ENCODE peak calls at places on chromosomes 1 and 21, in four cellular contexts. X is cardiac fibroblast, G is posterior vena cava, A is nephron progenitor cell. L is an unnamed sample.

GRCh38 chr1:216820345-216820744 is 97.1 kb upstream of the ESRRG start:
- DNase-seq in X (no peak), A (no peak), G (no peak), L (no peak)

GRCh38 chr21:28590026-28590425 is 402.7 kb downstream of the LTN1 start:
- DNase-seq in G (no peak), A (no peak), X (no peak), L (no peak)

GRCh38 chr1:81760487-81761097 is 40.1 kb upstream of the ADGRL2 start:
- DNase-seq in X (peak; percentile 66), A (no peak), G (no peak), L (no peak)

GRCh38 chr1:227907439-227908015 is 40.2 kb downstream of the WNT9A start:
- DNase-seq in X (no peak), A (no peak), G (no peak), L (no peak)

GRCh38 chr1:56709269-56709880 is 64.3 kb downstream of the PRKAA2 start:
- DNase-seq in G (no peak), A (peak; percentile 17), X (peak; percentile 80), L (no peak)

GRCh38 chr1:230632273-230632873 is 9.9 kb upstream of the COG2 start:
- DNase-seq in X (peak; percentile 44), G (no peak), A (peak; percentile 20), L (no peak)

GRCh38 chr1:196160066-196160795 is 448.0 kb downstream of the KCNT2 start:
- DNase-seq in X (peak; percentile 72), A (no peak), G (no peak), L (no peak)

GRCh38 chr1:19690342-19690741 is 25.7 kb downstream of the HTR6 start:
- DNase-seq in A (no peak), X (no peak), G (no peak), L (no peak)

GRCh38 chr1:163535807-163536206 is 214.1 kb downstream of the NUF2 start:
- DNase-seq in A (no peak), X (peak; percentile 69), G (no peak), L (no peak)

GRCh38 chr1:2232916-2233438 is 4.9 kb downstream of the SKI start:
- DNase-seq in G (no peak), A (no peak), X (peak; percentile 15), L (no peak)

GRCh38 chr1:229355661-229356060 is 12.8 kb upstream of the CCSAP start:
- DNase-seq in G (no peak), A (no peak), X (no peak), L (no peak)

GRCh38 chr1:21294266-21295058 is 4.2 kb upstream of the ECE1 start:
- DNase-seq in X (peak; percentile 54), G (no peak), A (no peak), L (no peak)

L was measured in heart left ventricle.